ENCODE peak calls at places on chromosome 4, in ten cellular contexts. One of them, this sample, is unnamed.
A peak's percentile ranks its signal among the peaks of the same experiment; 100 is the strongest.

GRCh38 chr4:3613980-3614730 is 81.9 kb upstream of the LRPAP1 start:
- DNase-seq in left ventricle myocardium inferior: peak; percentile 33
- DNase-seq in A549: no peak
- DNase-seq in retinal pigment epithelial cell: peak; percentile 18
- DNase-seq in AG04450: no peak
- DNase-seq in ascending aorta: no peak
- DNase-seq in psoas muscle: no peak
- DNase-seq in heart right ventricle: peak; percentile 22
- DNase-seq in fibroblast of lung: no peak
- DNase-seq in epithelial cell of esophagus: no peak
- DNase-seq in this sample: no peak

GRCh38 chr4:181550381-181550780 is 692.8 kb upstream of the TENM3 start:
- DNase-seq in retinal pigment epithelial cell: no peak
- DNase-seq in heart right ventricle: no peak
- DNase-seq in A549: no peak
- DNase-seq in psoas muscle: no peak
- DNase-seq in ascending aorta: no peak
- DNase-seq in fibroblast of lung: no peak
- DNase-seq in epithelial cell of esophagus: peak; percentile 46
- DNase-seq in AG04450: no peak
- DNase-seq in left ventricle myocardium inferior: no peak
- DNase-seq in this sample: no peak

GRCh38 chr4:122668241-122668640 is 47.4 kb upstream of the IL21 start:
- DNase-seq in A549: no peak
- DNase-seq in left ventricle myocardium inferior: no peak
- DNase-seq in epithelial cell of esophagus: peak; percentile 51
- DNase-seq in heart right ventricle: no peak
- DNase-seq in retinal pigment epithelial cell: no peak
- DNase-seq in ascending aorta: no peak
- DNase-seq in psoas muscle: no peak
- DNase-seq in AG04450: peak; percentile 42
- DNase-seq in fibroblast of lung: peak; percentile 79
- DNase-seq in this sample: no peak

GRCh38 chr4:73816814-73817213 is 19.7 kb upstream of the CXCL6 start:
- DNase-seq in fibroblast of lung: peak; percentile 95
- DNase-seq in psoas muscle: no peak
- DNase-seq in left ventricle myocardium inferior: no peak
- DNase-seq in ascending aorta: no peak
- DNase-seq in retinal pigment epithelial cell: no peak
- DNase-seq in epithelial cell of esophagus: peak; percentile 91
- DNase-seq in A549: no peak
- DNase-seq in heart right ventricle: peak; percentile 39
- DNase-seq in AG04450: peak; percentile 67
- DNase-seq in this sample: no peak

GRCh38 chr4:20279381-20279780 is 27.7 kb downstream of the SLIT2 start:
- DNase-seq in fibroblast of lung: no peak
- DNase-seq in A549: no peak
- DNase-seq in heart right ventricle: no peak
- DNase-seq in epithelial cell of esophagus: no peak
- DNase-seq in AG04450: no peak
- DNase-seq in psoas muscle: no peak
- DNase-seq in left ventricle myocardium inferior: no peak
- DNase-seq in ascending aorta: no peak
- DNase-seq in retinal pigment epithelial cell: no peak
- DNase-seq in this sample: no peak

GRCh38 chr4:2742081-2742822 is 13.9 kb downstream of the TNIP2 start:
- DNase-seq in retinal pigment epithelial cell: no peak
- DNase-seq in ascending aorta: no peak
- DNase-seq in left ventricle myocardium inferior: no peak
- DNase-seq in epithelial cell of esophagus: no peak
- DNase-seq in AG04450: no peak
- DNase-seq in A549: no peak
- DNase-seq in heart right ventricle: no peak
- DNase-seq in psoas muscle: no peak
- DNase-seq in fibroblast of lung: no peak
- DNase-seq in this sample: no peak

GRCh38 chr4:70515342-70516245 is 2.8 kb upstream of the AMTN start:
- DNase-seq in epithelial cell of esophagus: peak; percentile 96
- DNase-seq in retinal pigment epithelial cell: peak; percentile 67
- DNase-seq in A549: no peak
- DNase-seq in AG04450: no peak
- DNase-seq in left ventricle myocardium inferior: no peak
- DNase-seq in heart right ventricle: no peak
- DNase-seq in fibroblast of lung: peak; percentile 61
- DNase-seq in ascending aorta: no peak
- DNase-seq in psoas muscle: no peak
- DNase-seq in this sample: no peak

GRCh38 chr4:130192787-130193186 is 1096.8 kb downstream of the C4orf33 start:
- DNase-seq in left ventricle myocardium inferior: no peak
- DNase-seq in AG04450: no peak
- DNase-seq in epithelial cell of esophagus: no peak
- DNase-seq in retinal pigment epithelial cell: no peak
- DNase-seq in psoas muscle: no peak
- DNase-seq in heart right ventricle: no peak
- DNase-seq in ascending aorta: no peak
- DNase-seq in A549: no peak
- DNase-seq in fibroblast of lung: no peak
- DNase-seq in this sample: no peak

GRCh38 chr4:8762951-8763735 is 108.5 kb downstream of the HMX1 start:
- DNase-seq in AG04450: no peak
- DNase-seq in left ventricle myocardium inferior: no peak
- DNase-seq in heart right ventricle: no peak
- DNase-seq in A549: no peak
- DNase-seq in fibroblast of lung: no peak
- DNase-seq in retinal pigment epithelial cell: no peak
- DNase-seq in ascending aorta: no peak
- DNase-seq in epithelial cell of esophagus: no peak
- DNase-seq in psoas muscle: no peak
- DNase-seq in this sample: no peak

GRCh38 chr4:117135634-117136354 is 50.4 kb upstream of the TRAM1L1 start:
- DNase-seq in AG04450: no peak
- DNase-seq in A549: no peak
- DNase-seq in epithelial cell of esophagus: peak; percentile 1
- DNase-seq in fibroblast of lung: peak; percentile 8
- DNase-seq in left ventricle myocardium inferior: no peak
- DNase-seq in psoas muscle: no peak
- DNase-seq in heart right ventricle: no peak
- DNase-seq in retinal pigment epithelial cell: peak; percentile 51
- DNase-seq in ascending aorta: no peak
- DNase-seq in this sample: no peak

GRCh38 chr4:112515278-112516075 is 503 bp downstream of the NEUROG2 start:
- DNase-seq in retinal pigment epithelial cell: no peak
- DNase-seq in epithelial cell of esophagus: peak; percentile 40
- DNase-seq in psoas muscle: peak; percentile 23
- DNase-seq in fibroblast of lung: peak; percentile 34
- DNase-seq in ascending aorta: no peak
- DNase-seq in A549: no peak
- DNase-seq in left ventricle myocardium inferior: no peak
- DNase-seq in AG04450: no peak
- DNase-seq in heart right ventricle: no peak
- DNase-seq in this sample: no peak

GRCh38 chr4:37737456-37737855 is 51.3 kb upstream of the RELL1 start:
- DNase-seq in left ventricle myocardium inferior: no peak
- DNase-seq in retinal pigment epithelial cell: no peak
- DNase-seq in psoas muscle: no peak
- DNase-seq in fibroblast of lung: peak; percentile 80
- DNase-seq in A549: no peak
- DNase-seq in ascending aorta: no peak
- DNase-seq in heart right ventricle: no peak
- DNase-seq in AG04450: peak; percentile 20
- DNase-seq in epithelial cell of esophagus: peak; percentile 78
- DNase-seq in this sample: no peak

GRCh38 chr4:127843704-127844604 is 36.7 kb upstream of the PLK4 start:
- DNase-seq in fibroblast of lung: no peak
- DNase-seq in ascending aorta: no peak
- DNase-seq in A549: no peak
- DNase-seq in retinal pigment epithelial cell: no peak
- DNase-seq in epithelial cell of esophagus: no peak
- DNase-seq in left ventricle myocardium inferior: no peak
- DNase-seq in heart right ventricle: no peak
- DNase-seq in AG04450: no peak
- DNase-seq in psoas muscle: no peak
- DNase-seq in this sample: no peak

GRCh38 chr4:6104541-6105130 is 86.4 kb upstream of the C4orf50 start:
- DNase-seq in AG04450: no peak
- DNase-seq in A549: no peak
- DNase-seq in left ventricle myocardium inferior: no peak
- DNase-seq in psoas muscle: no peak
- DNase-seq in epithelial cell of esophagus: no peak
- DNase-seq in fibroblast of lung: no peak
- DNase-seq in heart right ventricle: no peak
- DNase-seq in ascending aorta: peak; percentile 25
- DNase-seq in retinal pigment epithelial cell: no peak
- DNase-seq in this sample: no peak

GRCh38 chr4:39994356-39994755 is 16.6 kb upstream of the PDS5A start:
- DNase-seq in AG04450: no peak
- DNase-seq in heart right ventricle: no peak
- DNase-seq in retinal pigment epithelial cell: no peak
- DNase-seq in psoas muscle: no peak
- DNase-seq in ascending aorta: no peak
- DNase-seq in left ventricle myocardium inferior: no peak
- DNase-seq in A549: no peak
- DNase-seq in fibroblast of lung: no peak
- DNase-seq in epithelial cell of esophagus: peak; percentile 52
- DNase-seq in this sample: no peak

GRCh38 chr4:10157478-10158354 is 41.1 kb upstream of the WDR1 start:
- DNase-seq in ascending aorta: peak; percentile 66
- DNase-seq in heart right ventricle: peak; percentile 46
- DNase-seq in left ventricle myocardium inferior: peak; percentile 33
- DNase-seq in A549: peak; percentile 58
- DNase-seq in epithelial cell of esophagus: peak; percentile 75
- DNase-seq in AG04450: peak; percentile 66
- DNase-seq in fibroblast of lung: peak; percentile 62
- DNase-seq in psoas muscle: no peak
- DNase-seq in retinal pigment epithelial cell: peak; percentile 55
- DNase-seq in this sample: peak; percentile 12

GRCh38 chr4:124961138-124961750 is 248.7 kb upstream of the ANKRD50 start:
- DNase-seq in epithelial cell of esophagus: no peak
- DNase-seq in AG04450: no peak
- DNase-seq in fibroblast of lung: no peak
- DNase-seq in psoas muscle: no peak
- DNase-seq in retinal pigment epithelial cell: no peak
- DNase-seq in ascending aorta: no peak
- DNase-seq in heart right ventricle: no peak
- DNase-seq in A549: no peak
- DNase-seq in left ventricle myocardium inferior: no peak
- DNase-seq in this sample: no peak

GRCh38 chr4:144787365-144788263 is 141.7 kb downstream of the HHIP start:
- DNase-seq in retinal pigment epithelial cell: no peak
- DNase-seq in left ventricle myocardium inferior: no peak
- DNase-seq in heart right ventricle: no peak
- DNase-seq in fibroblast of lung: peak; percentile 47
- DNase-seq in psoas muscle: no peak
- DNase-seq in ascending aorta: no peak
- DNase-seq in AG04450: peak; percentile 2
- DNase-seq in epithelial cell of esophagus: peak; percentile 50
- DNase-seq in A549: peak; percentile 7
- DNase-seq in this sample: peak; percentile 13

DNA sequence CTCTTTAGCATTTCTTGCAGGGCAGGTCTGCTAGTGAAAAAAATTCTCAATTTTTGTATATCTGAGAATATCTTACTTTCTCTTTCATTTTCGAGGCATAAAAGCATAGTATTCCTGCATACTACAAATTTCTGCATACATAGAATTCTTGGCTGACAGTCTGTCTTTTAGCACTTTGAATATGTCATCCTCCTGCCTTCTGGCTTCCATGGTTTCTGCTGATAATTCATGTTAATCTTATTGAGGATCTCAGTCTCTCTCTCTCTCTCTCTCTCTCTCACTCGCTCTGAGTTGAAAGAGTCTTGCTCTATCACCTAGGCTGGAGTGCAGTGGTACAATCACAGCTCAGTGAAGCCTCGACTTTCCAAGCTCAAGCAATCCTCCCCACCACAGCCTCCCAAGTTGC is 161.1 kb downstream of the FNIP2 start:
- DNase-seq in retinal pigment epithelial cell: no peak
- DNase-seq in heart right ventricle: no peak
- DNase-seq in epithelial cell of esophagus: no peak
- DNase-seq in AG04450: no peak
- DNase-seq in ascending aorta: no peak
- DNase-seq in A549: no peak
- DNase-seq in fibroblast of lung: no peak
- DNase-seq in psoas muscle: no peak
- DNase-seq in left ventricle myocardium inferior: no peak
- DNase-seq in this sample: no peak
- H3K4me3 ChIP-seq in retinal pigment epithelial cell: no peak overlapping the region
- H3K4me3 ChIP-seq in heart right ventricle: no peak overlapping the region
- H3K4me3 ChIP-seq in epithelial cell of esophagus: no peak overlapping the region
- H3K4me3 ChIP-seq in AG04450: no peak overlapping the region
- H3K4me3 ChIP-seq in ascending aorta: no peak overlapping the region
- H3K4me3 ChIP-seq in A549: no peak overlapping the region
- H3K4me3 ChIP-seq in fibroblast of lung: no peak overlapping the region
- H3K4me3 ChIP-seq in psoas muscle: no peak overlapping the region
- H3K4me3 ChIP-seq in left ventricle myocardium inferior: no peak overlapping the region
- H3K4me3 ChIP-seq in this sample: no peak overlapping the region

DNA sequence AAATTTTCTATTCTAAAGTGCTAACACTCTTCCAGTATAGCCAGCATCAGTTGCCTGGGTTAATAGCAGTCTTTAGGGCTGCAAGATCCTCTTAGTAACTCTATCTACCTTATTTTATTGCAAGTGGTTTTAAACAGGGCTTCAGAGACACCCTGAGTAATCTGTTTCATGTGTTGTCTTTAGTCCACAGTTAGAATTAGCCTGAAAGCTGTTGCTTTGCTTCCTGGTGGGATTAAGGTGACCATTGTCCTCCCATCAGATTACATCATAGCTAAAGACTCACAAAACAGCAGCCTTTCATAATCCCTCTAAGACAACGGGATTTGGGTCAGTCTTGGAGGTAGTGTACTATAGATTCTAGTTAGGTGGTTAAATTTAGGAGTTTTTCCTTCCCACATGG is 7.5 kb downstream of the UCHL1 start:
- DNase-seq in A549: no peak
- DNase-seq in left ventricle myocardium inferior: no peak
- DNase-seq in ascending aorta: no peak
- DNase-seq in retinal pigment epithelial cell: no peak
- DNase-seq in fibroblast of lung: no peak
- DNase-seq in psoas muscle: no peak
- DNase-seq in AG04450: no peak
- DNase-seq in epithelial cell of esophagus: no peak
- DNase-seq in heart right ventricle: no peak
- DNase-seq in this sample: no peak
- TF ChIP-seq CTCF in A549: no peak
- TF ChIP-seq CTCF in left ventricle myocardium inferior: no peak
- TF ChIP-seq CTCF in ascending aorta: no peak
- TF ChIP-seq CTCF in retinal pigment epithelial cell: no peak
- TF ChIP-seq CTCF in fibroblast of lung: no peak
- TF ChIP-seq CTCF in psoas muscle: no peak
- TF ChIP-seq CTCF in AG04450: no peak
- TF ChIP-seq CTCF in epithelial cell of esophagus: no peak
- TF ChIP-seq CTCF in heart right ventricle: no peak
- TF ChIP-seq CTCF in this sample: no peak

GRCh38 chr4:119726505-119726904 is 97.9 kb upstream of the PDE5A start:
- DNase-seq in A549: no peak
- DNase-seq in left ventricle myocardium inferior: no peak
- DNase-seq in AG04450: no peak
- DNase-seq in retinal pigment epithelial cell: no peak
- DNase-seq in psoas muscle: no peak
- DNase-seq in heart right ventricle: no peak
- DNase-seq in ascending aorta: no peak
- DNase-seq in fibroblast of lung: peak; percentile 79
- DNase-seq in epithelial cell of esophagus: no peak
- DNase-seq in this sample: no peak
- H3K4me3 ChIP-seq in A549: no peak overlapping the region
- H3K4me3 ChIP-seq in left ventricle myocardium inferior: no peak overlapping the region
- H3K4me3 ChIP-seq in AG04450: no peak overlapping the region
- H3K4me3 ChIP-seq in retinal pigment epithelial cell: no peak overlapping the region
- H3K4me3 ChIP-seq in psoas muscle: no peak overlapping the region
- H3K4me3 ChIP-seq in heart right ventricle: no peak overlapping the region
- H3K4me3 ChIP-seq in ascending aorta: no peak overlapping the region
- H3K4me3 ChIP-seq in fibroblast of lung: no peak overlapping the region
- H3K4me3 ChIP-seq in epithelial cell of esophagus: no peak overlapping the region
- H3K4me3 ChIP-seq in this sample: no peak overlapping the region

GRCh38 chr4:152099555-152099954 is 338.7 kb upstream of the GATB start:
- DNase-seq in heart right ventricle: no peak
- DNase-seq in left ventricle myocardium inferior: no peak
- DNase-seq in A549: no peak
- DNase-seq in ascending aorta: no peak
- DNase-seq in fibroblast of lung: no peak
- DNase-seq in AG04450: no peak
- DNase-seq in psoas muscle: no peak
- DNase-seq in epithelial cell of esophagus: no peak
- DNase-seq in retinal pigment epithelial cell: no peak
- DNase-seq in this sample: no peak
- TF ChIP-seq CTCF in heart right ventricle: no peak
- TF ChIP-seq CTCF in left ventricle myocardium inferior: peak; percentile 16
- TF ChIP-seq CTCF in A549: no peak
- TF ChIP-seq CTCF in ascending aorta: no peak
- TF ChIP-seq CTCF in fibroblast of lung: no peak
- TF ChIP-seq CTCF in AG04450: no peak
- TF ChIP-seq CTCF in psoas muscle: no peak
- TF ChIP-seq CTCF in epithelial cell of esophagus: no peak
- TF ChIP-seq CTCF in retinal pigment epithelial cell: peak; percentile 27
- TF ChIP-seq CTCF in this sample: no peak